ENCODE peak calls at places on chromosomes 6 and 20, in nine cellular contexts. I is tibial artery, L is ovary, B is lung, J is heart left ventricle, E is PC-3, T is uterus, W is iPS DF 6.9, G is IMR-90. A is an unnamed sample.

GRCh38 chr20:5654557-5654956 is 95.6 kb upstream of the SHLD1 start:
- DNase-seq in G (peak; percentile 97), I (no peak), L (no peak), B (no peak), T (no peak), W (no peak), J (no peak), E (peak; percentile 99), A (no peak)

GRCh38 chr20:17611290-17611539 is 41.3 kb downstream of the DSTN start:
- DNase-seq in W (no peak), G (no peak), E (no peak), J (no peak), I (peak; percentile 79), T (no peak), L (no peak), B (no peak), A (no peak)

GRCh38 chr6:45650527-45651135 is 272.9 kb upstream of the SUPT3H start:
- DNase-seq in T (no peak), G (peak; percentile 94), I (no peak), B (no peak), W (no peak), E (peak; percentile 96), L (no peak), J (no peak), A (no peak)

GRCh38 chr6:41781302-41781711 is 725 bp downstream of the PRICKLE4 start:
- DNase-seq in I (no peak), L (no peak), G (no peak), T (no peak), E (peak; percentile 33), W (no peak), B (peak; percentile 71), J (peak; percentile 57), A (no peak)

GRCh38 chr20:61376541-61377231 is 124.6 kb downstream of the CDH4 start:
- DNase-seq in T (no peak), E (no peak), B (no peak), W (no peak), G (no peak), L (no peak), I (no peak), J (no peak), A (no peak)

GRCh38 chr20:6863798-6864201 is 96.3 kb downstream of the BMP2 start:
- DNase-seq in B (no peak), J (no peak), W (no peak), T (no peak), E (no peak), L (no peak), I (no peak), G (no peak), A (no peak)

GRCh38 chr20:4519530-4519929 is 202.2 kb upstream of the PRND start:
- DNase-seq in I (no peak), E (peak; percentile 46), J (no peak), G (no peak), B (no peak), T (no peak), L (no peak), W (peak; percentile 52), A (no peak)

GRCh38 chr6:56708810-56709597 is 66.3 kb upstream of the DST start:
- DNase-seq in W (no peak), I (no peak), G (peak; percentile 76), J (no peak), T (no peak), B (no peak), E (peak; percentile 85), L (no peak), A (no peak)

GRCh38 chr6:118974790-118975189 is 39.8 kb upstream of the MCM9 start:
- DNase-seq in T (no peak), E (no peak), B (no peak), I (no peak), G (no peak), W (no peak), J (no peak), L (no peak), A (no peak)

GRCh38 chr20:329325-329695 is 4.0 kb downstream of the SOX12 start:
- DNase-seq in J (no peak), B (no peak), W (no peak), L (no peak), I (no peak), T (no peak), G (no peak), E (no peak), A (no peak)

GRCh38 chr6:41733707-41734665 is 1.4 kb downstream of the TFEB start:
- DNase-seq in E (peak; percentile 54), L (peak; percentile 66), I (peak; percentile 84), T (peak; percentile 76), W (peak; percentile 57), G (peak; percentile 62), B (peak; percentile 69), J (peak; percentile 79), A (peak; percentile 69)

GRCh38 chr20:17775600-17775999 is 75.8 kb downstream of the BANF2 start:
- DNase-seq in L (no peak), T (no peak), G (no peak), J (no peak), I (no peak), W (no peak), B (no peak), E (no peak), A (no peak)

GRCh38 chr20:24048014-24048611 is 59.5 kb upstream of the GGTLC1 start:
- DNase-seq in W (no peak), B (peak; percentile 35), E (no peak), G (no peak), I (no peak), T (no peak), J (no peak), L (no peak), A (no peak)

GRCh38 chr20:50113420-50114224 is 672 bp upstream of the UBE2V1 start:
- DNase-seq in L (no peak), G (no peak), B (no peak), E (no peak), W (no peak), T (no peak), I (no peak), J (no peak), A (no peak)
- H3K27ac ChIP-seq in L (peak overlapping the region; percentile 87), G (peak overlapping the region; percentile 91), B (peak overlapping the region; percentile 92), E (peak overlapping the region; percentile 67), W (no peak overlapping the region), T (peak overlapping the region; percentile 98), I (peak overlapping the region; percentile 98), J (peak overlapping the region; percentile 99), A (peak overlapping the region; percentile 88)

DNA sequence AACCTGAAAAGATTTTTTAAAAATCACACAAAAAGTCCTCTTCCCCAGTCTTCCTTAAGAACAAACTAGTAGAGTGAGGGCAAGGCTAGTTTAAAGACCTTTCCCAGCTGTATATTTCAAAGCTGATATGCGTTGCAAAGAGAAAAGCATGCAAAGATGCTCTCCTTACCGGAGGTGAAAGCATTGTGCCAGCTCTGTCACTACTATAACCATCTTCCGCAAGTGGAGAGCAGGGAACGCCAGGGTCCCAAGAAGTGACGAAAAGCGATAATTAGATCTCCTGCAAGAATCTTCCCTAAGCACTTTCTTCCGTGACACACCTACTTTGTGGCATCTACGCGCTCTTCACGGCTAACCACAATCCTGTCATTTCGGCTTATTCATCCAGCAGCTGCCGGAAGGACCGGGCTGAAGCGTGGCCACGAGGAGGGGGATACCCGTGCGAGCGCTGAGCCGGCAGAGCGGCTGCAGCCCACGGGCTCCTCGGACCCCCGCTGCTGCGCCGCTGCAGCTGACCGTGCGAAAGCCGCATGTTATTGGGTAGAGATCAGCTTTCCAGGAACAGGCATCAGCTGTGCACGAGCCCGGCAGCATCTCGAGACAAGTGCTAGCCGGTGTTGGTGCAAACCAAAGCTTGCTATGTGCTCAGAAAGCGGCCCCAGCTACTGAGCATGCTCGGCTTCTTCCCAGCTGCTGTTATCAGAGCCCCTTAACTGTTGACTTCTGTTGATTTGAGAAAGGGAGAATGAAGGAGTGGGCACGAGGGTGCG is 57.2 kb upstream of the ARHGAP18 start:
- DNase-seq in T (peak; percentile 22), G (peak; percentile 77), L (no peak), J (no peak), B (no peak), I (no peak), W (no peak), E (peak; percentile 28), A (peak; percentile 57)
- H3K4me3 ChIP-seq in T (peak overlapping the region; percentile 12), G (peak overlapping the region; percentile 40), L (peak overlapping the region; percentile 3), J (peak overlapping the region; percentile 55), B (no peak overlapping the region), I (peak overlapping the region; percentile 30), W (peak overlapping the region; percentile 8), E (peak overlapping the region; percentile 69), A (peak overlapping the region; percentile 46)

GRCh38 chr6:138307352-138307751 is 70.4 kb upstream of the SMIM28 start:
- DNase-seq in J (peak; percentile 43), L (no peak), W (no peak), G (no peak), E (peak; percentile 21), I (no peak), B (no peak), T (no peak), A (no peak)
- H3K27ac ChIP-seq in J (peak overlapping the region; percentile 76), L (no peak overlapping the region), W (no peak overlapping the region), G (no peak overlapping the region), E (no peak overlapping the region), I (no peak overlapping the region), B (no peak overlapping the region), T (no peak overlapping the region), A (no peak overlapping the region)

GRCh38 chr20:25076201-25076600 is 5.7 kb downstream of the VSX1 start:
- DNase-seq in T (no peak), B (no peak), L (no peak), I (no peak), E (peak; percentile 38), J (no peak), G (no peak), W (no peak), A (no peak)

GRCh38 chr20:25079171-25079570 is 2.8 kb downstream of the VSX1 start:
- DNase-seq in L (no peak), T (no peak), J (no peak), B (no peak), G (no peak), E (no peak), W (no peak), I (no peak), A (no peak)

GRCh38 chr20:25078662-25079061 is 3.3 kb downstream of the VSX1 start:
- DNase-seq in I (no peak), L (no peak), B (no peak), W (no peak), T (no peak), J (no peak), G (no peak), E (no peak), A (no peak)

GRCh38 chr20:25077610-25078169 is 4.3 kb downstream of the VSX1 start:
- DNase-seq in T (no peak), G (peak; percentile 6), J (peak; percentile 55), E (no peak), I (peak; percentile 78), B (no peak), W (no peak), L (peak; percentile 38), A (no peak)

DNA sequence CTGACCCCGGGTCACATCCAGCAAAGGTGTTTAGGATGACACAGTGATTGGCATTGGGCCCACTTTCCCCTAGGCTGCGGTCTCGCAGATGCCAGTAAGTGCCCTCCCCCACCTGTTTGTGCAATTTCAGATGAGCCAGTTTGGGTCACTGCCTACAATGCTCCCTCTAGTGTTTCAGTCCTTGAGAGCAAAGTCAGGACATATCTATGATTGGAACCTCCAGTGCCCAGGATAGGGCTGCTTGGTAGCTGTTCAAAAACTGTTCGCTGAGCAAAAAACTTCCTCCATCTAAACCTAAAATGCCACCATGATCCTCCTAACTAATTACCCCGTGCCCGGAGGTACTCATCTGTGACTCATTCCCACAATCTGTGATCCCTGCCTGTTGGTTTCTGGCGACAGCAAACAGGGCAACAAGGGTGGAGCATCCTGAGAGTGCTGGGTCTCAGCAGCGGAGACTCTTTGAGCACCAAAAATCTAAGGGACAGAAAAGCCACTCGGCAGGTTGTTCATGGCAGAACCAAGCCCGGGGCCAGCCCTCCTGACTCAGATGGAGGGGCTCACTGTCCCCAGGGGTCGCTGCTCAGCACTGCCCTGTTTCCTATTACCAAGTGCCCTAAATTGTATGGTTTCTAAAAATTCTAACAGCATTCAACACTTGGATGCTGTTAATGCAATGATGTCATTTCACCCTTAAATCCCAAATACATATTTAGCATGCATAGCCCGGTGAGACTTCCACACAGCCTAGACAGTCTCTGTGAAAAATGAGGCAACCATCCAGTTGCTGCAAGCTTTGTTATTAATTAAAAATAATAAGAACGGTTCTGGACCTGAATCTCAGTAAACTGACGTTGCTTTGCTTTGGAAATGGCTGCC is 5.0 kb downstream of the VSX1 start:
- DNase-seq in G (peak; percentile 1), W (no peak), L (no peak), J (no peak), B (no peak), I (no peak), E (peak; percentile 88), T (no peak), A (no peak)
- H3K4me3 ChIP-seq in G (no peak overlapping the region), W (no peak overlapping the region), L (peak overlapping the region; percentile 22), J (peak overlapping the region; percentile 47), B (no peak overlapping the region), I (peak overlapping the region; percentile 21), E (peak overlapping the region; percentile 45), T (peak overlapping the region; percentile 30), A (no peak overlapping the region)